ENCODE peak calls at places on chromosomes 11 and 22, in four cellular contexts. U is HFFc6, L is upper lobe of right lung, Z is dorsolateral prefrontal cortex. Y is an unnamed sample.

GRCh38 chr11:112884012-112884767 is 77.0 kb upstream of the NCAM1 start:
- DNase-seq in Z (no peak), L (no peak), U (no peak), Y (no peak)

GRCh38 chr22:42433754-42434153 is 1.6 kb upstream of the NFAM1 start:
- DNase-seq in Z (no peak), L (no peak), U (no peak), Y (no peak)

GRCh38 chr11:30326114-30326783 is 3.3 kb downstream of the ARL14EP start:
- DNase-seq in U (peak), Z (no peak), L (no peak), Y (no peak)

GRCh38 chr22:38120359-38121110 is 10.1 kb upstream of the BAIAP2L2 start:
- DNase-seq in U (no peak), L (no peak), Z (no peak), Y (peak)

GRCh38 chr11:124194696-124195418 is 11.7 kb downstream of the OR10D3 start:
- DNase-seq in L (no peak), Z (no peak), U (peak), Y (no peak)

GRCh38 chr11:72220696-72221363 is 3.7 kb upstream of the INPPL1 start:
- DNase-seq in U (no peak), L (no peak), Z (no peak), Y (no peak)

GRCh38 chr11:122085264-122085663 is 30.8 kb downstream of the BLID start:
- DNase-seq in U (peak), Z (no peak), L (no peak), Y (no peak)

GRCh38 chr11:21625982-21626381 is 566.9 kb upstream of the ANO5 start:
- DNase-seq in Z (no peak), U (no peak), L (no peak), Y (no peak)

GRCh38 chr11:61579398-61580291 is 1.2 kb downstream of the SYT7 start:
- DNase-seq in U (no peak), Z (no peak), L (no peak), Y (no peak)

GRCh38 chr11:123381817-123382554 is 48.1 kb upstream of the GRAMD1B start:
- DNase-seq in U (no peak), Z (no peak), L (no peak), Y (no peak)

GRCh38 chr22:48951836-48952235 is 875.8 kb downstream of the BRD1 start:
- DNase-seq in U (no peak), Z (no peak), L (no peak), Y (peak)

GRCh38 chr11:104918113-104918824 is 20.0 kb upstream of the CASP12 start:
- DNase-seq in Z (no peak), U (peak), L (no peak), Y (no peak)

GRCh38 chr11:22732588-22732987 is 66.2 kb downstream of the GAS2 start:
- DNase-seq in L (no peak), U (no peak), Z (no peak), Y (no peak)

GRCh38 chr11:22728600-22729394 is 62.4 kb downstream of the GAS2 start:
- DNase-seq in U (no peak), Z (no peak), L (no peak), Y (no peak)

GRCh38 chr11:22733849-22734248 is 67.4 kb downstream of the GAS2 start:
- DNase-seq in L (no peak), U (no peak), Z (no peak), Y (no peak)

GRCh38 chr11:22733433-22733832 is 67.0 kb downstream of the GAS2 start:
- DNase-seq in U (no peak), Z (no peak), L (no peak), Y (no peak)

DNA sequence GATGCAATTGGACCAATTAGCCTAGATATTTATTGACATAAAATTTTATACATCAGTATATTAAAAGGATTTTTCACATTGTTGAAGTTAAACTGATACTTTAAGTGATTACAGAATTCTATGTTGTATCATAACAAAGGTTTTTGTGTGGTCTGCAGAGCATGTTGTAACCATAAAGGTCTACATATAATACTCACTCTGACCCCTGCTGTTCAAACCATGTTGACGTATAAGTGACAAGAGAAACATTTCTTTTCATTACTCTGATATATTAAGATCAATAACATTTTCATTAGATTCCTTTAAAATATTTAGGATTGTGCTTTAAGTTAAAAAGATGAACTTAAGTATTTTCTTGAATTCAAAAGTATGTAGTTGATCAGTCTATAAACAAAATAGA is 63.9 kb downstream of the GAS2 start:
- DNase-seq in L (no peak), U (no peak), Z (no peak), Y (no peak)
- TF ChIP-seq CTCF in L (no peak), U (no peak), Z (no peak), Y (peak)

GRCh38 chr11:9004310-9004945 is 627 bp upstream of the NRIP3 start:
- DNase-seq in L (peak), U (no peak), Z (no peak), Y (peak)

GRCh38 chr11:9005087-9005486 is 1.3 kb upstream of the NRIP3 start:
- DNase-seq in U (no peak), Z (no peak), L (no peak), Y (no peak)

GRCh38 chr11:9002920-9003572 is 755 bp downstream of the NRIP3 start:
- DNase-seq in Z (no peak), U (no peak), L (no peak), Y (no peak)

GRCh38 chr11:9001736-9002135 is 2.1 kb downstream of the NRIP3 start:
- DNase-seq in L (no peak), Z (no peak), U (peak), Y (no peak)

DNA sequence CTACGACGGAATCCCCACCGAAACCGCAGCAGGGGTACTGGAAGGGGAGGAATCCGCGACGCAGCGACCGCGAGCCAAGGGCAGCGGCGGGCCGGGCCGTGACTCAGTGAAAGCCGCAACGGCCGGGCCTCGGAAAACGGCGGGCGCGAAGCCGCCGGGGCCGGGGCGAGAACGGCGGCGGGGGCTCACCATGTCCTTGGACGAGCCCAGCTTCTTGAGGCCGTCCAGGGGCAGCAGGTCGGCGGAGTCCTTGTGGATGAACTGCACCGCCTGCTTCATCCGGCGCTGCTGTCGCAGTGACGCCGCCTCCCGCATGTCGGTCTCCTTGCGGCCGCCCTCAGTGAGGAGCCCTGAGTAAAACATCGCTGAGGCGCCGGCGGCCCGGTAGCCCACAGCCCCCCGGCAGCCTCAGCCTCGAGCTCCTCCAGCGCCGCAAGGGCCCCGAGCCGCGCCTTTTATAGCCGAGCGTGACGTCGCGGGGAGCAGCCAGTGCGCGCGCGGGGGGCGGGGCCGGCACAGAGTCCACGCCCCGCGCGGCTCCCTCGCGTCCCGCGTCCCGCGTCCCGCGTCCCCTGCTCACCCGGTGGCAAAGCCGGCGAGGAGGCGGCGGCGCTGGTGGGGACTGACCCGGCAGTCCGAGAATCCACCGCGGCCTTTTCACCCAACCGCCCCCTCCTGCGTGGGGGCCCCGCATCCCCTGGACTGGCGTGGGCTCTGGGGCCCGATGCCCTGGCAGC is at the start of gene NRIP3:
- DNase-seq in Z (peak), L (peak), U (peak), Y (no peak)
- TF ChIP-seq CTCF in Z (no peak), L (no peak), U (no peak), Y (peak)

GRCh38 chr11:114197799-114198500 is 98.2 kb upstream of the NNMT start:
- DNase-seq in L (peak), Z (no peak), U (peak), Y (no peak)
- TF ChIP-seq CTCF in L (no peak), Z (no peak), U (no peak), Y (no peak)

GRCh38 chr11:130157111-130157510 is 2.5 kb upstream of the ST14 start:
- DNase-seq in Z (no peak), U (no peak), L (no peak), Y (no peak)

GRCh38 chr11:130155106-130155505 is 4.5 kb upstream of the ST14 start:
- DNase-seq in Z (no peak), L (no peak), U (no peak), Y (no peak)

GRCh38 chr11:130157840-130158239 is 1.7 kb upstream of the ST14 start:
- DNase-seq in Z (no peak), U (no peak), L (no peak), Y (no peak)

GRCh38 chr11:130159139-130159538 is 443 bp upstream of the ST14 start:
- DNase-seq in U (no peak), Z (no peak), L (no peak), Y (no peak)

GRCh38 chr11:130156108-130157022 is 3.2 kb upstream of the ST14 start:
- DNase-seq in L (peak), U (no peak), Z (no peak), Y (no peak)
- TF ChIP-seq CTCF in L (no peak), U (no peak), Z (no peak), Y (no peak)

GRCh38 chr11:100683107-100683506 is 4.0 kb upstream of the ARHGAP42 start:
- DNase-seq in Z (no peak), L (no peak), U (no peak), Y (no peak)

GRCh38 chr11:100681064-100681502 is 6.0 kb upstream of the ARHGAP42 start:
- DNase-seq in U (no peak), Z (no peak), L (peak), Y (no peak)

GRCh38 chr11:100680070-100680469 is 7.0 kb upstream of the ARHGAP42 start:
- DNase-seq in U (no peak), L (no peak), Z (peak), Y (no peak)

GRCh38 chr11:100684101-100685065 is 2.7 kb upstream of the ARHGAP42 start:
- DNase-seq in U (no peak), L (no peak), Z (no peak), Y (no peak)

GRCh38 chr11:100682247-100682969 is 4.7 kb upstream of the ARHGAP42 start:
- DNase-seq in Z (no peak), U (peak), L (no peak), Y (no peak)
- TF ChIP-seq CTCF in Z (peak), U (peak), L (peak), Y (peak)

GRCh38 chr11:79762271-79762935 is 321.6 kb upstream of the TENM4 start:
- DNase-seq in Z (no peak), U (no peak), L (no peak), Y (no peak)
- TF ChIP-seq CTCF in Z (no peak), U (no peak), L (peak), Y (no peak)

GRCh38 chr11:65027213-65028067 is at the start of gene SNX15:
- DNase-seq in Z (peak), U (peak), L (peak), Y (peak)
- TF ChIP-seq CTCF in Z (peak), U (peak), L (peak), Y (peak)

GRCh38 chr11:67278135-67278938 is 10.8 kb upstream of the ANKRD13D start:
- DNase-seq in L (peak), Z (no peak), U (no peak), Y (peak)

GRCh38 chr11:67275606-67276409 is 9.5 kb downstream of the GRK2 start:
- DNase-seq in L (peak), U (no peak), Z (peak), Y (peak)

GRCh38 chr11:67274768-67275605 is 8.7 kb downstream of the GRK2 start:
- DNase-seq in U (no peak), L (peak), Z (peak), Y (peak)

GRCh38 chr11:67277231-67277961 is 11.1 kb downstream of the GRK2 start:
- DNase-seq in Z (peak), U (peak), L (peak), Y (peak)

GRCh38 chr11:67276821-67277230 is 10.6 kb downstream of the GRK2 start:
- DNase-seq in L (peak), U (peak), Z (no peak), Y (peak)
- TF ChIP-seq CTCF in L (peak), U (peak), Z (no peak), Y (no peak)